ENCODE peak calls at places on chromosomes 1 and 21, in five cellular contexts. O, A, E, N and D are unnamed samples.

GRCh38 chr1:227895828-227896685 is 51.7 kb downstream of the WNT9A start:
- DNase-seq in A (peak; percentile 12), O (peak; percentile 11), E (peak; percentile 6), N (peak; percentile 17), D (no peak)

GRCh38 chr1:35222322-35223108 is 29.6 kb upstream of the SFPQ start:
- DNase-seq in E (no peak), N (no peak), O (no peak), A (peak; percentile 58), D (no peak)

GRCh38 chr1:221334082-221334481 is 407.8 kb downstream of the DUSP10 start:
- DNase-seq in E (no peak), N (no peak), A (no peak), O (no peak), D (no peak)

GRCh38 chr21:44984792-44985440 is 45.1 kb downstream of the SLX9 start:
- DNase-seq in E (no peak), N (no peak), O (no peak), A (no peak), D (no peak)

GRCh38 chr1:43349594-43350306 is 9.0 kb upstream of the CDC20 start:
- DNase-seq in E (no peak), N (no peak), A (peak; percentile 92), O (peak; percentile 42), D (no peak)

GRCh38 chr1:29825941-29826415 is 589.7 kb downstream of the PTPRU start:
- DNase-seq in O (no peak), E (no peak), A (no peak), N (no peak), D (no peak)

GRCh38 chr1:87939486-87939885 is 610.8 kb downstream of the LMO4 start:
- DNase-seq in N (no peak), E (no peak), A (no peak), O (no peak), D (no peak)

GRCh38 chr1:243758647-243759046 is 91.4 kb downstream of the AKT3 start:
- DNase-seq in E (no peak), O (no peak), A (no peak), N (no peak), D (no peak)

GRCh38 chr1:40078512-40079333 is 18.3 kb downstream of the PPT1 start:
- DNase-seq in N (no peak), O (peak; percentile 44), E (no peak), A (no peak), D (no peak)

GRCh38 chr1:97108200-97108599 is 386.6 kb downstream of the PTBP2 start:
- DNase-seq in E (no peak), A (no peak), N (no peak), O (no peak), D (no peak)

GRCh38 chr1:181918893-181919728 is 142.4 kb downstream of the ZNF648 start:
- DNase-seq in A (no peak), N (no peak), E (no peak), O (no peak), D (no peak)

GRCh38 chr1:229303855-229304254 is 32.9 kb downstream of the RAB4A start:
- DNase-seq in A (no peak), O (no peak), E (no peak), N (no peak), D (no peak)

GRCh38 chr21:19792004-19792403 is 1206.2 kb upstream of the NCAM2 start:
- DNase-seq in A (no peak), E (no peak), N (no peak), O (no peak), D (no peak)

GRCh38 chr1:185315364-185316108 is 1.5 kb downstream of the IVNS1ABP start:
- DNase-seq in E (no peak), O (no peak), A (no peak), N (no peak), D (no peak)

GRCh38 chr1:198873696-198874230 is 234.9 kb downstream of the PTPRC start:
- DNase-seq in A (no peak), N (no peak), O (no peak), E (no peak), D (no peak)

GRCh38 chr1:92410706-92411105 is 76.0 kb downstream of the GFI1 start:
- DNase-seq in O (no peak), A (no peak), E (no peak), N (no peak), D (peak; percentile 15)

GRCh38 chr21:31675960-31676359 is 16.5 kb downstream of the SOD1 start:
- DNase-seq in A (no peak), E (no peak), O (no peak), N (no peak), D (no peak)

GRCh38 chr1:224759570-224760562 is 143.7 kb downstream of the CNIH3 start:
- DNase-seq in A (no peak), O (no peak), N (no peak), E (no peak), D (no peak)

GRCh38 chr1:246528933-246529731 is 22.1 kb upstream of the SMYD3 start:
- DNase-seq in N (no peak), E (no peak), A (no peak), O (no peak), D (no peak)

GRCh38 chr1:243230914-243231313 is 24.2 kb downstream of the CEP170 start:
- DNase-seq in A (no peak), E (no peak), O (no peak), N (no peak), D (no peak)

GRCh38 chr1:33364578-33364945 is 43.7 kb upstream of the A3GALT2 start:
- DNase-seq in O (peak; percentile 27), E (no peak), A (no peak), N (no peak), D (no peak)

GRCh38 chr21:14677639-14678179 is 131.6 kb upstream of the SAMSN1 start:
- DNase-seq in E (no peak), N (no peak), A (no peak), O (no peak), D (no peak)

GRCh38 chr1:68121536-68121935 is 71.1 kb upstream of the DIRAS3 start:
- DNase-seq in O (no peak), N (no peak), A (peak; percentile 73), E (no peak), D (no peak)

GRCh38 chr1:212410231-212410825 is 4.4 kb downstream of the PACC1 start:
- DNase-seq in E (no peak), N (no peak), O (no peak), A (no peak), D (no peak)

GRCh38 chr1:212412374-212412773 is 2.3 kb downstream of the PACC1 start:
- DNase-seq in E (no peak), A (no peak), O (no peak), N (no peak), D (no peak)

GRCh38 chr1:212414328-212415106 is at the start of gene PACC1:
- DNase-seq in N (peak; percentile 59), A (peak; percentile 62), O (peak; percentile 87), E (peak; percentile 79), D (peak; percentile 94)

GRCh38 chr1:212415107-212415841 is 588 bp upstream of the PACC1 start:
- DNase-seq in A (no peak), O (no peak), N (no peak), E (no peak), D (no peak)

DNA sequence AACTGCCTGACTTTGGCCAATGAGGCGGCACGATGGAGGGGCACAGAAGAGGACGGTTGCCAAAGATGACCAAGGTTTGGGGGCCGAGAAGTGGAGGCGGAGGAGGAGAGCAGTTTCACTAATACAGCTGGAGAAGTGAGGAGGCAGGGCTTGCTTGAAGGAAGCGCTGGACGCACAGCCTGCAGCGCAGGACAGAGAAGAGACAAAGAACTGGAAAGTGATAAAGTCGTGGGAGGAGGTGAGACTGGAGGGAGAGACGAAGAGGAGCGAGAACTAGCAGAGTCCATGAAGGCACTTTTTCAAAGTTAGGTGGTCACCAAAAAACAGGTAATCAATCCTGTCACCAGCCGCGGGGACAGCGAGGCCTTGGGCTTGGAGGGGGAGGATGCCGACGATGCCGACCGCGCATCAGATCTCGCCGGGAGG is 771 bp downstream of the PACC1 start:
- DNase-seq in A (no peak), E (no peak), N (no peak), O (no peak), D (no peak)
- H3K4me3 ChIP-seq in A (peak overlapping the region; percentile 67), E (peak overlapping the region; percentile 95), N (peak overlapping the region; percentile 93), O (peak overlapping the region; percentile 85), D (peak overlapping the region; percentile 90)

DNA sequence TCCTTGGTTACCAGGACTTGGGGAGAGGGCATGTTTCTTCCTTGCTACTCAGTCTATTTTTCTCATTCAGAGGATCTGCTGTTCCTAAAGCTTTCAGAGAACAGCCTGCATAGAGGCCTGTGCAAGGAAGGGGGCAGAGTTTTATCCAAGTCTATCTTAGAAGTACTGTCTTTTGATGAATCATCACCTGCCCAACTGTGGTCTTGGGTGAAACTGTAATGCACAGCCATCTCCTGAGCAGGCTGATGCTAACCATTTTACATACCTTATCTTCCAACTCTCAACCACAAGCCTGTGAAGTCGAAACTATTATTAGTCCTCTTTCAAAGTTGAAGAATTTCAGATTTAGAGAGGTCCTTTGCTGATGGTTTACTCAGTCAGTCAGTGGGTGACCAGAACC is 368.0 kb downstream of the HHAT start:
- DNase-seq in N (no peak), A (peak; percentile 68), O (no peak), E (no peak), D (no peak)
- H3K4me3 ChIP-seq in N (no peak overlapping the region), A (no peak overlapping the region), O (no peak overlapping the region), E (no peak overlapping the region), D (no peak overlapping the region)

GRCh38 chr1:174690266-174690665 is 242.5 kb downstream of the GPR52 start:
- DNase-seq in O (no peak), E (no peak), A (no peak), N (no peak), D (no peak)

GRCh38 chr1:174689524-174689923 is 241.8 kb downstream of the GPR52 start:
- DNase-seq in N (no peak), E (no peak), A (no peak), O (no peak), D (no peak)

GRCh38 chr1:174696026-174696821 is 248.5 kb downstream of the GPR52 start:
- DNase-seq in E (no peak), A (no peak), N (no peak), O (no peak), D (no peak)

GRCh38 chr1:174692313-174692712 is 244.5 kb downstream of the GPR52 start:
- DNase-seq in E (no peak), A (peak; percentile 32), N (no peak), O (no peak), D (no peak)

DNA sequence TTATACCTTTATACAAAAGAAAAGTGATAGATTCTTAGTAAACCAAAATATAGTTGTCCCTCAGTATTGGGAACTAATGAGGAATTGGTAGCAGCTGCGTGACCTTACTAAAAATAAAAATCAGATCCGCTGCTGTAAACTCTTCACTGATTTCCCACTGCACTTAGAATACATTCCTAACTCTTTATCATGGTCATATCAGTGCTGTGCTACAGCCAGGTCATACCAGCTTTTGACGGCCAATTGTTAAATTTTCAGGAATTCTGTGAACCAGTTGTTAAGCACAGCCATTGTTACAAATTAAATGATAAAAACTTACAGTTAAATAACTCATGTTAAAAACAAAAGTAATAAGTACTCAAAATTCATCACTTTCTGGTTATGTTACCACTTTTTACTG is 245.3 kb downstream of the GPR52 start:
- DNase-seq in O (no peak), E (no peak), N (no peak), A (no peak), D (no peak)
- H3K4me3 ChIP-seq in O (no peak overlapping the region), E (no peak overlapping the region), N (no peak overlapping the region), A (no peak overlapping the region), D (no peak overlapping the region)

DNA sequence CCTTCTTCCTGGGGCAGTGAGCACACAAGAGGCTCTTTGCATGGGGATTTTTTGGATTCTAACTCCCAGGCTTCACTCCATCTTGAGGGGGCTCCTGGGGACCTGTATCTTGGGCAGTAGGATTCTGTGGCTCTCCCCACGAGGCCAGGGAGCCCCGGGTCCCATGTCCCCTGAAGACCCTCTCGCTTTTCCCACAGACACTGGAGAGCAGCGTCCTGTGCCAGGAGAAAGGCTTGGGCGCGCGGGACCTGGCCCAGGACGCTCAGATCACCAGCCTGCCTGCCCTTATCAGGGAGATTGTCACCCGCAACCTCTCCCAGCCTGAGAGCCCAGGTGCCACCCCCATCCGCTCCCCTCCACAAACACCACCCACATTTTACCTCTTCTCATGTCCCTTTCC is 735 bp downstream of the CROCC start:
- DNase-seq in O (no peak), N (no peak), A (no peak), E (no peak), D (no peak)
- H3K4me3 ChIP-seq in O (no peak overlapping the region), N (no peak overlapping the region), A (no peak overlapping the region), E (no peak overlapping the region), D (no peak overlapping the region)